ENCODE peak calls at places on chromosome 21, in four cellular contexts. M is IMR-90, K is H9, F is stomach. E is an unnamed sample.

GRCh38 chr21:15343066-15343465 is 278.3 kb upstream of the NRIP1 start:
- DNase-seq in M (no peak), K (no peak), F (no peak), E (no peak)

GRCh38 chr21:41511858-41512257 is 3.9 kb upstream of the TMPRSS2 start:
- DNase-seq in M (no peak), K (no peak), F (no peak), E (peak)

GRCh38 chr21:30166705-30167104 is at the start of gene CLDN17:
- DNase-seq in M (no peak), K (no peak), F (no peak), E (no peak)

GRCh38 chr21:37878946-37879660 is 37.2 kb downstream of the KCNJ6 start:
- DNase-seq in M (peak), K (no peak), F (no peak), E (no peak)

GRCh38 chr21:37631319-37632117 is 264.9 kb downstream of the DYRK1A start:
- DNase-seq in M (no peak), K (peak), F (peak), E (no peak)

GRCh38 chr21:33739701-33740100 is 97.4 kb downstream of the ITSN1 start:
- DNase-seq in M (no peak), K (no peak), F (no peak), E (no peak)

GRCh38 chr21:28767523-28767922 is 225.2 kb downstream of the LTN1 start:
- DNase-seq in M (no peak), K (no peak), F (no peak), E (no peak)

GRCh38 chr21:41562101-41563000 is 54.4 kb upstream of the TMPRSS2 start:
- DNase-seq in M (no peak), K (no peak), F (peak), E (no peak)

GRCh38 chr21:44010429-44010828 is 1.7 kb upstream of the TRAPPC10 start:
- DNase-seq in M (no peak), K (peak), F (no peak), E (peak)

GRCh38 chr21:35145626-35146236 is 96.6 kb upstream of the RUNX1 start:
- DNase-seq in M (no peak), K (no peak), F (peak), E (no peak)

GRCh38 chr21:18522181-18522771 is 118.7 kb upstream of the TMPRSS15 start:
- DNase-seq in M (no peak), K (no peak), F (no peak), E (no peak)

GRCh38 chr21:32246571-32246970 is 32.3 kb downstream of the MIS18A start:
- DNase-seq in M (no peak), K (no peak), F (no peak), E (no peak)

GRCh38 chr21:41851090-41851790 is 27.9 kb downstream of the PRDM15 start:
- DNase-seq in M (no peak), K (no peak), F (no peak), E (no peak)

GRCh38 chr21:44299085-44299457 is 782 bp upstream of the PFKL start:
- DNase-seq in M (peak), K (no peak), F (no peak), E (no peak)

GRCh38 chr21:39386194-39386593 is 37.3 kb upstream of the HMGN1 start:
- DNase-seq in M (no peak), K (peak), F (peak), E (no peak)

GRCh38 chr21:17105972-17106371 is 406.9 kb upstream of the CXADR start:
- DNase-seq in M (no peak), K (no peak), F (no peak), E (no peak)

GRCh38 chr21:36325373-36326010 is 5.5 kb downstream of the MORC3 start:
- DNase-seq in M (peak), K (no peak), F (no peak), E (no peak)

GRCh38 chr21:36478941-36479340 is 981 bp downstream of the CLDN14 start:
- DNase-seq in M (no peak), K (peak), F (no peak), E (peak)

GRCh38 chr21:15134711-15135110 is 69.9 kb upstream of the NRIP1 start:
- DNase-seq in M (no peak), K (no peak), F (peak), E (no peak)

GRCh38 chr21:18460979-18461378 is 57.4 kb upstream of the TMPRSS15 start:
- DNase-seq in M (no peak), K (no peak), F (no peak), E (no peak)

GRCh38 chr21:32915099-32915498 is 110.6 kb upstream of the OLIG2 start:
- DNase-seq in M (no peak), K (no peak), F (no peak), E (no peak)

GRCh38 chr21:14600569-14601308 is 54.6 kb upstream of the SAMSN1 start:
- DNase-seq in M (no peak), K (no peak), F (no peak), E (no peak)

GRCh38 chr21:36388076-36388475 is 2.9 kb downstream of the CHAF1B start:
- DNase-seq in M (no peak), K (no peak), F (no peak), E (no peak)

GRCh38 chr21:17513214-17514123 is 626 bp downstream of the CXADR start:
- DNase-seq in M (no peak), K (peak), F (peak), E (peak)

GRCh38 chr21:40658237-40658636 is 188.7 kb downstream of the DSCAM start:
- DNase-seq in M (no peak), K (no peak), F (no peak), E (no peak)

GRCh38 chr21:27134513-27134912 is 167.6 kb upstream of the ADAMTS5 start:
- DNase-seq in M (peak), K (no peak), F (no peak), E (no peak)

GRCh38 chr21:29721242-29721641 is 218.6 kb downstream of the GRIK1 start:
- DNase-seq in M (no peak), K (no peak), F (no peak), E (no peak)

GRCh38 chr21:27513825-27514224 is 546.9 kb upstream of the ADAMTS5 start:
- DNase-seq in M (no peak), K (no peak), F (no peak), E (no peak)

GRCh38 chr21:42862774-42863503 is 16.4 kb downstream of the WDR4 start:
- DNase-seq in M (no peak), K (peak), F (peak), E (no peak)
- TF ChIP-seq CTCF in M (no peak), K (peak), F (no peak), E (no peak)

GRCh38 chr21:24014381-24014780 is 1592.9 kb downstream of the MRPL39 start:
- DNase-seq in M (no peak), K (no peak), F (no peak), E (no peak)
- TF ChIP-seq CTCF in M (peak), K (no peak), F (peak), E (peak)

GRCh38 chr21:45444385-45444784 is 39.4 kb downstream of the COL18A1 start:
- DNase-seq in M (no peak), K (no peak), F (no peak), E (no peak)

GRCh38 chr21:45445369-45445768 is 40.4 kb downstream of the COL18A1 start:
- DNase-seq in M (no peak), K (no peak), F (no peak), E (no peak)

GRCh38 chr21:45442276-45442675 is 37.3 kb downstream of the COL18A1 start:
- DNase-seq in M (no peak), K (no peak), F (no peak), E (no peak)

GRCh38 chr21:45441431-45442255 is 36.7 kb downstream of the COL18A1 start:
- DNase-seq in M (no peak), K (no peak), F (no peak), E (no peak)

GRCh38 chr21:45443595-45444181 is 38.7 kb downstream of the COL18A1 start:
- DNase-seq in M (no peak), K (no peak), F (no peak), E (no peak)
- TF ChIP-seq CTCF in M (peak), K (peak), F (no peak), E (no peak)

DNA sequence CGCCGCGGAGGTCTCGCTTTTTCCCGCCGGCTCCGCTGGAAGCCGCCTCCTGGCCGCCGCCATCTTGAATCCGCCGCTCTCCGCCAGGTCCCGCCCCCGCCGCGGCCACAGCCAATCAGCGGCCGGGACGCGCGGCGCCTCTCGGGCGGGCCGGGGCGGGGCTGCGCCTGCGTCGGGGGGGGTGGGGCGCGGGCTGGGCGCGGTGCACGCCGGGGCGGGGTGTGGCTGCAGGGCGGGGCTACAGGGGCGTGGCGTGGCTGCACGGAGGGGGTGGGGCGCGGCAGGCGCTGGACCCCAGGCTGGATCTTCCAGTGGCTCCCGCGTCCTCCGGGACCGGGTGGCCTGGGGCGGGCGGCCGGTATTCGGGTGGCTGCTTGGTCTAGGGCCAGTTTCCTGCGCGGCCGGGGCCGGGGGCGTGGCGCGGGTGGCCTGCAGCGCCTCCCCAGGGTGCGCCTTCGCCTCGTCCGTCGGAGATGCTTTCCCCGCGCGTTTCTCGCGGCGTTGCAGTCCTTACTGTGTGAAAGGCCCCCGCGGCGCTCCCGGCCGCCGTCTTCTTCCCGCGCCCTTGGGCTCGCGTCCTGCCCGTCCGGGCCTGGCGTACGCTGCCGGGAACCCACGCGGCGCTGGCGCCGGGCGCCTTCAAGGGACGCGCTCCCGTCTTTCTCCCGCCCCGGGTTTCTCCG is 575 bp downstream of the PCNT start:
- DNase-seq in M (peak), K (peak), F (peak), E (peak)
- TF ChIP-seq CTCF in M (peak), K (no peak), F (no peak), E (no peak)